ENCODE peak calls at places on chromosomes 12 and 14, in eight cellular contexts. Q, H, V, T, K, D, C and P are unnamed samples.

GRCh38 chr14:23119362-23120327 is 590 bp upstream of the CEBPE start:
- DNase-seq in Q (no peak), H (no peak), V (peak), T (no peak), K (no peak), D (no peak), C (no peak), P (no peak)

GRCh38 chr12:128956755-128957154 is 103.5 kb downstream of the GLT1D1 start:
- DNase-seq in Q (no peak), H (no peak), V (no peak), T (no peak), K (no peak), D (no peak), C (no peak), P (no peak)

GRCh38 chr12:75103822-75104221 is 105.8 kb downstream of the KCNC2 start:
- DNase-seq in Q (no peak), H (no peak), V (no peak), T (no peak), K (no peak), D (no peak), C (no peak), P (no peak)

GRCh38 chr12:84632556-84632955 is 280.0 kb downstream of the SLC6A15 start:
- DNase-seq in Q (no peak), H (no peak), V (no peak), T (no peak), K (no peak), D (no peak), C (no peak), P (no peak)

GRCh38 chr12:116520801-116521471 is 38.2 kb upstream of the MAP1LC3B2 start:
- DNase-seq in Q (no peak), H (no peak), V (no peak), T (no peak), K (peak), D (no peak), C (no peak), P (no peak)

GRCh38 chr12:70721958-70722357 is 84.7 kb upstream of the PTPRB start:
- DNase-seq in Q (no peak), H (no peak), V (no peak), T (no peak), K (no peak), D (no peak), C (no peak), P (no peak)

GRCh38 chr14:36605506-36605857 is 23.1 kb upstream of the NKX2-8 start:
- DNase-seq in Q (no peak), H (no peak), V (no peak), T (peak), K (no peak), D (no peak), C (no peak), P (no peak)

GRCh38 chr14:51538973-51539372 is 112.7 kb upstream of the FRMD6 start:
- DNase-seq in Q (no peak), H (no peak), V (no peak), T (no peak), K (no peak), D (no peak), C (no peak), P (no peak)

GRCh38 chr12:113820842-113821241 is 145.3 kb downstream of the RBM19 start:
- DNase-seq in Q (no peak), H (no peak), V (no peak), T (no peak), K (no peak), D (no peak), C (no peak), P (no peak)

GRCh38 chr12:31819427-31819826 is 90.6 kb upstream of the AMN1 start:
- DNase-seq in Q (no peak), H (no peak), V (no peak), T (no peak), K (no peak), D (no peak), C (no peak), P (no peak)

GRCh38 chr14:36091096-36091495 is 85.4 kb downstream of the PTCSC3 start:
- DNase-seq in Q (no peak), H (peak), V (no peak), T (peak), K (no peak), D (no peak), C (peak), P (no peak)

GRCh38 chr14:66495214-66496098 is 9.3 kb downstream of the CCDC196 start:
- DNase-seq in Q (peak), H (peak), V (no peak), T (peak), K (no peak), D (peak), C (peak), P (peak)

GRCh38 chr12:6193853-6194815 is 6.1 kb upstream of the CD9 start:
- DNase-seq in Q (peak), H (peak), V (no peak), T (no peak), K (no peak), D (no peak), C (no peak), P (no peak)

GRCh38 chr12:119613319-119613936 is 19.9 kb downstream of the TMEM233 start:
- DNase-seq in Q (no peak), H (peak), V (no peak), T (peak), K (no peak), D (no peak), C (no peak), P (no peak)

GRCh38 chr14:87687338-87687876 is 305.6 kb downstream of the GALC start:
- DNase-seq in Q (no peak), H (no peak), V (no peak), T (no peak), K (no peak), D (no peak), C (no peak), P (no peak)

GRCh38 chr12:1912580-1913376 is 5.7 kb downstream of the CACNA2D4 start:
- DNase-seq in Q (no peak), H (peak), V (no peak), T (peak), K (peak), D (no peak), C (no peak), P (no peak)

GRCh38 chr14:35034440-35034833 is 11.6 kb upstream of the FAM177A1 start:
- DNase-seq in Q (no peak), H (no peak), V (no peak), T (no peak), K (no peak), D (no peak), C (no peak), P (no peak)

GRCh38 chr14:35416108-35416750 is 11.7 kb upstream of the NFKBIA start:
- DNase-seq in Q (peak), H (no peak), V (peak), T (peak), K (no peak), D (no peak), C (no peak), P (no peak)

GRCh38 chr14:76154539-76155126 is 2.9 kb downstream of the GPATCH2L start:
- DNase-seq in Q (no peak), H (no peak), V (no peak), T (no peak), K (no peak), D (no peak), C (no peak), P (no peak)

GRCh38 chr14:94373708-94374107 is 14.7 kb downstream of the SERPINA1 start:
- DNase-seq in Q (no peak), H (no peak), V (no peak), T (peak), K (no peak), D (no peak), C (no peak), P (no peak)

GRCh38 chr14:32319368-32320049 is 9.6 kb upstream of the AKAP6 start:
- DNase-seq in Q (no peak), H (no peak), V (no peak), T (peak), K (no peak), D (no peak), C (no peak), P (no peak)

GRCh38 chr12:123576611-123577010 is 7.7 kb upstream of the TMED2 start:
- DNase-seq in Q (no peak), H (no peak), V (no peak), T (no peak), K (no peak), D (no peak), C (no peak), P (no peak)

GRCh38 chr12:44286821-44287220 is 450.9 kb downstream of the TMEM117 start:
- DNase-seq in Q (no peak), H (no peak), V (no peak), T (no peak), K (no peak), D (no peak), C (no peak), P (no peak)

GRCh38 chr14:80055912-80056801 is 155.1 kb downstream of the DIO2 start:
- DNase-seq in Q (peak), H (peak), V (no peak), T (peak), K (no peak), D (no peak), C (peak), P (peak)

GRCh38 chr14:72745546-72745945 is 148.4 kb downstream of the DPF3 start:
- DNase-seq in Q (no peak), H (no peak), V (no peak), T (peak), K (no peak), D (no peak), C (no peak), P (no peak)

GRCh38 chr12:132264086-132265010 is 65.0 kb downstream of the GALNT9 start:
- DNase-seq in Q (no peak), H (no peak), V (no peak), T (no peak), K (no peak), D (no peak), C (no peak), P (no peak)

GRCh38 chr12:1201886-1202285 is 210.9 kb downstream of the ERC1 start:
- DNase-seq in Q (no peak), H (no peak), V (no peak), T (no peak), K (no peak), D (no peak), C (no peak), P (no peak)

GRCh38 chr12:46136239-46136638 is 132.6 kb downstream of the SLC38A1 start:
- DNase-seq in Q (no peak), H (no peak), V (no peak), T (no peak), K (no peak), D (no peak), C (no peak), P (no peak)

GRCh38 chr12:18723752-18724151 is 14.1 kb downstream of the PLCZ1 start:
- DNase-seq in Q (no peak), H (no peak), V (no peak), T (peak), K (no peak), D (no peak), C (no peak), P (no peak)

GRCh38 chr14:73344304-73344703 is 107.0 kb downstream of the PAPLN start:
- DNase-seq in Q (no peak), H (no peak), V (no peak), T (no peak), K (no peak), D (no peak), C (no peak), P (no peak)

GRCh38 chr14:96126339-96126770 is 78.3 kb upstream of the BDKRB2 start:
- DNase-seq in Q (no peak), H (no peak), V (peak), T (no peak), K (no peak), D (no peak), C (no peak), P (no peak)

GRCh38 chr12:53224268-53224896 is 7.6 kb downstream of the RARG start:
- DNase-seq in Q (no peak), H (no peak), V (no peak), T (peak), K (no peak), D (no peak), C (peak), P (no peak)
- TF ChIP-seq CTCF in Q (peak), H (peak), V (no peak), T (peak), K (no peak), D (no peak), C (no peak), P (peak)

GRCh38 chr12:106136263-106136662 is 2.5 kb downstream of the NUAK1 start:
- DNase-seq in Q (peak), H (peak), V (peak), T (peak), K (peak), D (peak), C (peak), P (peak)
- TF ChIP-seq CTCF in Q (peak), H (peak), V (peak), T (peak), K (peak), D (peak), C (peak), P (peak)

GRCh38 chr14:54329082-54329695 is 67.6 kb upstream of the CDKN3 start:
- DNase-seq in Q (peak), H (peak), V (no peak), T (peak), K (no peak), D (peak), C (no peak), P (peak)
- TF ChIP-seq CTCF in Q (peak), H (peak), V (no peak), T (peak), K (peak), D (peak), C (peak), P (peak)

GRCh38 chr14:71726639-71727085 is 205.6 kb upstream of the RGS6 start:
- DNase-seq in Q (no peak), H (no peak), V (no peak), T (no peak), K (no peak), D (no peak), C (no peak), P (no peak)

GRCh38 chr14:71731096-71731495 is 201.1 kb upstream of the RGS6 start:
- DNase-seq in Q (no peak), H (no peak), V (no peak), T (no peak), K (no peak), D (no peak), C (no peak), P (no peak)

GRCh38 chr14:71730471-71730870 is 201.8 kb upstream of the RGS6 start:
- DNase-seq in Q (no peak), H (no peak), V (no peak), T (no peak), K (no peak), D (no peak), C (no peak), P (no peak)

GRCh38 chr14:71728386-71728785 is 203.8 kb upstream of the RGS6 start:
- DNase-seq in Q (no peak), H (no peak), V (no peak), T (no peak), K (no peak), D (no peak), C (no peak), P (no peak)

GRCh38 chr14:71729581-71729980 is 202.6 kb upstream of the RGS6 start:
- DNase-seq in Q (no peak), H (no peak), V (no peak), T (no peak), K (no peak), D (no peak), C (no peak), P (no peak)
- TF ChIP-seq CTCF in Q (no peak), H (no peak), V (no peak), T (no peak), K (no peak), D (no peak), C (no peak), P (no peak)

GRCh38 chr12:88291498-88292131 is 149.5 kb downstream of the TMTC3 start:
- DNase-seq in Q (no peak), H (no peak), V (no peak), T (peak), K (no peak), D (no peak), C (no peak), P (no peak)
- TF ChIP-seq CTCF in Q (no peak), H (no peak), V (no peak), T (no peak), K (no peak), D (no peak), C (no peak), P (no peak)

GRCh38 chr12:98951401-98951800 is 306.3 kb downstream of the APAF1 start:
- DNase-seq in Q (no peak), H (no peak), V (no peak), T (no peak), K (no peak), D (no peak), C (no peak), P (no peak)

GRCh38 chr12:98954506-98954905 is 309.4 kb downstream of the APAF1 start:
- DNase-seq in Q (no peak), H (no peak), V (no peak), T (no peak), K (no peak), D (no peak), C (no peak), P (no peak)

GRCh38 chr12:98955284-98955683 is 310.2 kb downstream of the APAF1 start:
- DNase-seq in Q (no peak), H (no peak), V (no peak), T (peak), K (no peak), D (no peak), C (no peak), P (no peak)
- TF ChIP-seq CTCF in Q (no peak), H (no peak), V (no peak), T (peak), K (no peak), D (no peak), C (no peak), P (peak)

GRCh38 chr12:3071107-3071506 is 6.1 kb upstream of the TSPAN9 start:
- DNase-seq in Q (no peak), H (no peak), V (no peak), T (no peak), K (no peak), D (peak), C (no peak), P (no peak)
- TF ChIP-seq CTCF in Q (no peak), H (no peak), V (no peak), T (no peak), K (no peak), D (peak), C (no peak), P (no peak)

DNA sequence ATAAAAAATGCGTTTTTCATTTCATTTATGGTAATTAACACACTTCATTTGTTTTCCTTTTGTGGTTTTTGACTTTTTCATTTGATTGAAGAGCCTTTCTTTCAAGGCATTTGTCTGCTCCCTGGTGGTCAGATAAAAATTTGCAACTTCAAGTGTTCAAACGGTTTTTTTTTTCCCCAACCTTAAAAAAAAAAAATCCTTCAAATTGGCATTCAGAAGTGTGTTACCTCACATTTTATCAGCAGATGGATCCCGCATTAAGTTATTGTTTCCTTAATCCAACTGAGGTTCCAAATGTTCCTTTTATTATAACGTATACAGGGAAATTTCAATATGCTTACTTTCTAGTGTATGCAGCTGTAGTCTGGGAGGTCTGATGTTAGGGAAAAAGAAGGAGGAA is 47.2 kb downstream of the MYF5 start:
- DNase-seq in Q (no peak), H (no peak), V (no peak), T (peak), K (no peak), D (no peak), C (no peak), P (peak)
- TF ChIP-seq CTCF in Q (peak), H (peak), V (no peak), T (peak), K (peak), D (peak), C (peak), P (peak)

GRCh38 chr14:38209572-38210159 is 2.0 kb downstream of the SSTR1 start:
- DNase-seq in Q (no peak), H (peak), V (no peak), T (no peak), K (no peak), D (no peak), C (no peak), P (no peak)

GRCh38 chr14:38210168-38210567 is 2.5 kb downstream of the SSTR1 start:
- DNase-seq in Q (no peak), H (peak), V (no peak), T (peak), K (no peak), D (no peak), C (no peak), P (no peak)

GRCh38 chr14:38211258-38211735 is 3.6 kb downstream of the SSTR1 start:
- DNase-seq in Q (no peak), H (no peak), V (no peak), T (no peak), K (no peak), D (no peak), C (no peak), P (no peak)

GRCh38 chr14:38208825-38209562 is 1.3 kb downstream of the SSTR1 start:
- DNase-seq in Q (peak), H (peak), V (no peak), T (no peak), K (no peak), D (no peak), C (peak), P (no peak)

GRCh38 chr14:38210587-38211257 is 3.0 kb downstream of the SSTR1 start:
- DNase-seq in Q (no peak), H (peak), V (no peak), T (no peak), K (no peak), D (no peak), C (no peak), P (no peak)
- TF ChIP-seq CTCF in Q (no peak), H (peak), V (no peak), T (no peak), K (no peak), D (peak), C (no peak), P (peak)

GRCh38 chr12:100061814-100062213 is 77.1 kb upstream of the ANKS1B start:
- DNase-seq in Q (no peak), H (no peak), V (no peak), T (no peak), K (no peak), D (no peak), C (no peak), P (no peak)

GRCh38 chr12:100058482-100059029 is 73.8 kb upstream of the ANKS1B start:
- DNase-seq in Q (no peak), H (no peak), V (no peak), T (peak), K (no peak), D (no peak), C (no peak), P (no peak)
- TF ChIP-seq CTCF in Q (no peak), H (no peak), V (no peak), T (peak), K (no peak), D (no peak), C (no peak), P (no peak)